ENCODE peak calls at places on chromosomes 5 and 9, in six cellular contexts. A is HFF-Myc; R is ascending aorta; V is WERI-Rb-1; U is CD4-positive, alpha-beta T cell; P is heart right ventricle. K is an unnamed sample.

GRCh38 chr9:111483419-111483861 is 743 bp downstream of the ECPAS start:
- DNase-seq in A (no peak), R (no peak), V (peak; percentile 68), U (peak; percentile 56), P (peak; percentile 39), K (no peak)

GRCh38 chr5:39580702-39581498 is 156.1 kb upstream of the DAB2 start:
- DNase-seq in A (peak; percentile 44), R (no peak), V (no peak), U (no peak), P (no peak), K (no peak)

GRCh38 chr5:44774279-44774880 is 34.4 kb upstream of the MRPS30 start:
- DNase-seq in A (peak; percentile 4), R (no peak), V (no peak), U (no peak), P (no peak), K (no peak)

GRCh38 chr5:14967166-14967565 is 95.6 kb upstream of the ANKH start:
- DNase-seq in A (no peak), R (no peak), V (no peak), U (no peak), P (no peak), K (no peak)

GRCh38 chr5:9157020-9157419 is 388.9 kb downstream of the SEMA5A start:
- DNase-seq in A (no peak), R (no peak), V (no peak), U (no peak), P (no peak), K (no peak)

GRCh38 chr5:51382508-51382758 is 815 bp upstream of the ISL1 start:
- DNase-seq in A (no peak), R (no peak), V (no peak), U (no peak), P (no peak), K (no peak)

GRCh38 chr9:120832766-120833165 is 10.0 kb downstream of the PSMD5 start:
- DNase-seq in A (no peak), R (no peak), V (no peak), U (no peak), P (no peak), K (no peak)

GRCh38 chr9:125889122-125889523 is 141.9 kb downstream of the PBX3 start:
- DNase-seq in A (no peak), R (no peak), V (peak; percentile 22), U (peak; percentile 32), P (peak; percentile 22), K (no peak)

GRCh38 chr9:35488566-35489312 is 1.2 kb upstream of the RUSC2 start:
- DNase-seq in A (no peak), R (no peak), V (no peak), U (no peak), P (no peak), K (no peak)

GRCh38 chr5:32115985-32116384 is 58.1 kb downstream of the GOLPH3 start:
- DNase-seq in A (no peak), R (no peak), V (no peak), U (no peak), P (no peak), K (no peak)

GRCh38 chr9:35026671-35027070 is 37.1 kb downstream of the DNAJB5 start:
- DNase-seq in A (no peak), R (no peak), V (no peak), U (no peak), P (no peak), K (no peak)

GRCh38 chr9:28264368-28264767 is 691.1 kb upstream of the C9orf72 start:
- DNase-seq in A (no peak), R (no peak), V (no peak), U (no peak), P (no peak), K (no peak)

GRCh38 chr9:134851015-134851414 is 29.6 kb upstream of the FCN2 start:
- DNase-seq in A (no peak), R (no peak), V (no peak), U (no peak), P (no peak), K (no peak)

GRCh38 chr5:55176176-55176818 is 3.3 kb upstream of the CDC20B start:
- DNase-seq in A (no peak), R (no peak), V (peak; percentile 90), U (peak; percentile 36), P (no peak), K (peak; percentile 27)

GRCh38 chr9:109251080-109251775 is 69.6 kb downstream of the EPB41L4B start:
- DNase-seq in A (no peak), R (no peak), V (no peak), U (no peak), P (no peak), K (no peak)

GRCh38 chr9:96327694-96328352 is 25.8 kb upstream of the HSD17B3 start:
- DNase-seq in A (no peak), R (no peak), V (peak; percentile 46), U (no peak), P (peak; percentile 52), K (no peak)

GRCh38 chr5:68264024-68264956 is 48.7 kb downstream of the PIK3R1 start:
- DNase-seq in A (no peak), R (no peak), V (no peak), U (no peak), P (peak; percentile 71), K (no peak)

GRCh38 chr5:154228696-154229095 is 38.2 kb downstream of the GALNT10 start:
- DNase-seq in A (no peak), R (no peak), V (no peak), U (no peak), P (no peak), K (no peak)

GRCh38 chr5:123425444-123425843 is 2.2 kb upstream of the CEP120 start:
- DNase-seq in A (no peak), R (no peak), V (no peak), U (no peak), P (no peak), K (no peak)

GRCh38 chr9:107039546-107039945 is 176.6 kb downstream of the ZNF462 start:
- DNase-seq in A (no peak), R (no peak), V (no peak), U (no peak), P (no peak), K (no peak)

GRCh38 chr9:110969971-110970381 is 68.3 kb downstream of the LPAR1 start:
- DNase-seq in A (no peak), R (no peak), V (no peak), U (no peak), P (no peak), K (no peak)

GRCh38 chr9:79617395-79617794 is 45.6 kb downstream of the TLE4 start:
- DNase-seq in A (no peak), R (no peak), V (no peak), U (no peak), P (peak; percentile 22), K (no peak)

GRCh38 chr5:125151150-125151932 is 404.9 kb upstream of the ZNF608 start:
- DNase-seq in A (no peak), R (no peak), V (peak; percentile 59), U (no peak), P (no peak), K (no peak)

GRCh38 chr9:78214492-78214891 is 21.4 kb upstream of the CEP78 start:
- DNase-seq in A (no peak), R (no peak), V (no peak), U (no peak), P (no peak), K (no peak)

GRCh38 chr5:111146053-111146452 is 53.9 kb downstream of the WDR36 start:
- DNase-seq in A (no peak), R (no peak), V (no peak), U (no peak), P (no peak), K (no peak)

GRCh38 chr9:127550751-127551150 is 61.3 kb upstream of the STXBP1 start:
- DNase-seq in A (no peak), R (no peak), V (no peak), U (no peak), P (no peak), K (no peak)

GRCh38 chr5:137192293-137192743 is 306.8 kb downstream of the SPOCK1 start:
- DNase-seq in A (no peak), R (no peak), V (no peak), U (no peak), P (no peak), K (no peak)

GRCh38 chr9:90517103-90517502 is 125.5 kb downstream of the DIRAS2 start:
- DNase-seq in A (no peak), R (no peak), V (no peak), U (no peak), P (no peak), K (no peak)

GRCh38 chr5:1973391-1974013 is 90.8 kb upstream of the IRX4 start:
- DNase-seq in A (no peak), R (no peak), V (no peak), U (no peak), P (no peak), K (no peak)

GRCh38 chr9:4828776-4829175 is 36.0 kb downstream of the RCL1 start:
- DNase-seq in A (no peak), R (no peak), V (peak; percentile 21), U (no peak), P (no peak), K (no peak)

GRCh38 chr9:77977210-77977611 is 54.4 kb downstream of the GNAQ start:
- DNase-seq in A (no peak), R (no peak), V (peak; percentile 15), U (peak; percentile 51), P (peak; percentile 66), K (peak; percentile 24)

GRCh38 chr5:77960305-77960704 is 184.2 kb upstream of the TBCA start:
- DNase-seq in A (no peak), R (no peak), V (no peak), U (no peak), P (no peak), K (no peak)

GRCh38 chr9:98310752-98311392 is 55.4 kb upstream of the TBC1D2 start:
- DNase-seq in A (no peak), R (no peak), V (no peak), U (no peak), P (no peak), K (no peak)

GRCh38 chr5:132754947-132755346 is 7.7 kb downstream of the CCNI2 start:
- DNase-seq in A (no peak), R (no peak), V (no peak), U (no peak), P (no peak), K (no peak)
- TF ChIP-seq CTCF in A (peak; percentile 14), R (no peak), V (peak; percentile 12), U (no peak), P (peak; percentile 37), K (no peak)

DNA sequence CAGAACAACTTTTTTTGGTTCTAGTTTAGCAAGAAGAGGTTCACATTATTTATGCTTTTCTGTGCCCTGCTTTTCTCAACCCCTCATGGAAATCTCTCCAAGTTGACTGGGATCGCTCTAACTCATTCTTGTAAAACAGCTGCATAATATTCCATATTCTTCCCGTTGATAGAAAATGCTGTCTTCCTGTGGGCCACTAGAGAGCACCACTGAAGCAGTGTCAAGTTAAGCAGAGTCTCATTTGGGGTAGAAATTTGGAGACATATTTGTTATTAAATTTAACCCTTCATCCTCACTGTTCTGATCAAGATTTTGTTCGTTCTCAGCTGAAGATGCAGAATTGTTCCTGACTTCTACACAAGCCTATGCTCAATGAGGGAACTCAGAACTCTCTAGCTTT is 140.1 kb downstream of the CEMIP2 start:
- DNase-seq in A (no peak), R (no peak), V (no peak), U (no peak), P (no peak), K (no peak)
- TF ChIP-seq CTCF in A (peak; percentile 28), R (no peak), V (no peak), U (peak; percentile 41), P (peak; percentile 37), K (peak; percentile 45)

GRCh38 chr9:2066312-2067273 is 51.4 kb downstream of the SMARCA2 start:
- DNase-seq in A (no peak), R (no peak), V (no peak), U (no peak), P (no peak), K (no peak)
- TF ChIP-seq CTCF in A (peak; percentile 9), R (no peak), V (no peak), U (peak; percentile 63), P (peak; percentile 54), K (no peak)

GRCh38 chr5:145980718-145981117 is 44.3 kb downstream of the SH3RF2 start:
- DNase-seq in A (no peak), R (no peak), V (no peak), U (no peak), P (no peak), K (no peak)
- TF ChIP-seq CTCF in A (no peak), R (no peak), V (no peak), U (no peak), P (no peak), K (no peak)

K was measured in natural killer cell.